ENCODE peak calls at places on chromosome 22, in six cellular contexts. X is NB4, V is GM03348, F is T follicular helper cell, O is cardiac septum, H is fibroblast of the aortic adventitia. N is an unnamed sample.

GRCh38 chr22:48701296-48702030 is 1126.2 kb downstream of the BRD1 start:
- DNase-seq in O (no peak), F (no peak), H (no peak), X (peak; percentile 46), V (no peak), N (no peak)

GRCh38 chr22:24407278-24407665 is 20.1 kb upstream of the ADORA2A start:
- DNase-seq in X (no peak), O (no peak), F (no peak), H (no peak), V (no peak), N (no peak)

GRCh38 chr22:50701076-50701419 is 28.4 kb downstream of the SHANK3 start:
- DNase-seq in H (no peak), X (no peak), O (peak; percentile 58), V (no peak), F (no peak), N (no peak)

GRCh38 chr22:42930810-42931420 is 73.8 kb upstream of the ARFGAP3 start:
- DNase-seq in H (peak; percentile 32), X (peak; percentile 25), F (no peak), O (peak; percentile 78), V (peak; percentile 31), N (no peak)

GRCh38 chr22:17319541-17319940 is 49.7 kb upstream of the CECR2 start:
- DNase-seq in H (no peak), V (no peak), X (no peak), O (peak; percentile 9), F (no peak), N (no peak)

GRCh38 chr22:42383851-42384417 is 48.3 kb downstream of the NFAM1 start:
- DNase-seq in F (no peak), H (no peak), O (no peak), V (no peak), X (no peak), N (no peak)

GRCh38 chr22:20885557-20886323 is 26.9 kb downstream of the SNAP29 start:
- DNase-seq in V (peak; percentile 93), X (peak; percentile 76), H (peak; percentile 90), O (peak; percentile 91), F (peak; percentile 6), N (peak; percentile 74)

GRCh38 chr22:42433754-42434153 is 1.6 kb upstream of the NFAM1 start:
- DNase-seq in F (no peak), O (no peak), H (no peak), V (no peak), X (no peak), N (no peak)

GRCh38 chr22:49513358-49513851 is 314.3 kb downstream of the BRD1 start:
- DNase-seq in H (no peak), O (no peak), F (no peak), X (no peak), V (no peak), N (no peak)

GRCh38 chr22:21942407-21942895 is 10.2 kb downstream of the PPM1F start:
- DNase-seq in V (peak; percentile 91), X (peak; percentile 80), F (no peak), O (peak; percentile 94), H (peak; percentile 92), N (no peak)

GRCh38 chr22:19115628-19116027 is 6.6 kb downstream of the DGCR2 start:
- DNase-seq in X (peak; percentile 26), O (peak; percentile 51), V (no peak), F (no peak), H (no peak), N (no peak)

GRCh38 chr22:19105867-19106802 is 16.1 kb downstream of the DGCR2 start:
- DNase-seq in V (no peak), F (peak; percentile 51), X (peak; percentile 45), O (no peak), H (no peak), N (no peak)

GRCh38 chr22:46027219-46028068 is 50.5 kb upstream of the WNT7B start:
- DNase-seq in H (no peak), O (peak; percentile 79), F (no peak), X (no peak), V (peak; percentile 54), N (no peak)

GRCh38 chr22:47332246-47332980 is 570.0 kb downstream of the TBC1D22A start:
- DNase-seq in H (no peak), V (no peak), X (no peak), F (no peak), O (no peak), N (no peak)

GRCh38 chr22:44182591-44183588 is 2.2 kb downstream of the PARVG start:
- DNase-seq in O (peak; percentile 89), F (no peak), X (peak; percentile 90), H (no peak), V (no peak), N (no peak)

GRCh38 chr22:36463783-36464184 is 17.7 kb downstream of the TXN2 start:
- DNase-seq in O (no peak), X (no peak), V (no peak), F (no peak), H (no peak), N (no peak)

GRCh38 chr22:37735054-37735453 is 38.2 kb downstream of the TRIOBP start:
- DNase-seq in H (no peak), F (no peak), X (peak; percentile 48), V (no peak), O (no peak), N (no peak)

GRCh38 chr22:40826984-40827741 is 8.0 kb upstream of the SLC25A17 start:
- DNase-seq in V (no peak), X (no peak), O (no peak), H (no peak), F (no peak), N (no peak)

GRCh38 chr22:36743591-36744412 is 32.1 kb downstream of the IFT27 start:
- DNase-seq in F (no peak), X (no peak), O (peak; percentile 38), V (no peak), H (no peak), N (peak; percentile 63)

GRCh38 chr22:40641269-40641668 is 4.8 kb upstream of the MRTFA start:
- DNase-seq in X (no peak), F (no peak), O (no peak), V (no peak), H (no peak), N (no peak)

GRCh38 chr22:43262990-43263644 is 76.2 kb upstream of the TTLL12 start:
- DNase-seq in O (no peak), H (no peak), F (no peak), V (no peak), X (peak; percentile 82), N (no peak)

GRCh38 chr22:36565686-36566085 is 36.7 kb upstream of the EIF3D start:
- DNase-seq in X (no peak), O (no peak), V (no peak), H (no peak), F (no peak), N (no peak)

GRCh38 chr22:42717197-42717967 is 3.3 kb downstream of the A4GALT start:
- DNase-seq in X (peak; percentile 68), H (peak; percentile 31), V (no peak), O (no peak), F (no peak), N (no peak)

GRCh38 chr22:43001271-43002197 is 13.4 kb downstream of the PACSIN2 start:
- DNase-seq in X (peak; percentile 57), H (peak; percentile 60), F (no peak), V (no peak), O (peak; percentile 49), N (no peak)

GRCh38 chr22:36430863-36431262 is 43.1 kb upstream of the MYH9 start:
- DNase-seq in F (no peak), H (no peak), X (no peak), V (no peak), O (no peak), N (no peak)

GRCh38 chr22:33757041-33757440 is 163.2 kb downstream of the LARGE1 start:
- DNase-seq in F (no peak), V (no peak), H (no peak), O (no peak), X (no peak), N (no peak)

N was measured in type B pancreatic cell.